ENCODE peak calls at places on chromosomes 5 and 9, in ten cellular contexts. F is tibial nerve, E is heart left ventricle, M is ovary, D is GM12878, O is adrenal gland, X is Peyer's patch, G is uterus, V is IMR-90, P is esophagus squamous epithelium. I is an unnamed sample. For H3K4me1, the result is how much of the 10 kb centered on the place peaks cover.

GRCh38 chr9:94799578-94800264 is 73.2 kb downstream of the AOPEP start:
- DNase-seq in F (no peak), E (no peak), M (no peak), D (no peak), O (no peak), X (no peak), G (no peak), V (peak), P (no peak), I (no peak)

GRCh38 chr5:60960591-60960990 is 15.6 kb downstream of the NDUFAF2 start:
- DNase-seq in F (no peak), E (no peak), M (no peak), D (no peak), O (no peak), X (no peak), G (no peak), V (peak), P (no peak), I (no peak)

GRCh38 chr9:127762111-127762676 is 16.3 kb downstream of the SH2D3C start:
- DNase-seq in F (no peak), E (peak), M (no peak), D (no peak), O (peak), X (no peak), G (peak), V (no peak), P (no peak), I (peak)

GRCh38 chr9:132901859-132902831 is 23.4 kb downstream of the SPACA9 start:
- DNase-seq in F (peak), E (peak), M (peak), D (peak), O (peak), X (peak), G (peak), V (peak), P (no peak), I (peak)

GRCh38 chr5:79686799-79687198 is 2.8 kb upstream of the CMYA5 start:
- DNase-seq in F (no peak), E (no peak), M (no peak), D (no peak), O (no peak), X (no peak), G (no peak), V (peak), P (no peak), I (no peak)

GRCh38 chr9:77375956-77376532 is 198.7 kb downstream of the VPS13A start:
- DNase-seq in F (no peak), E (no peak), M (no peak), D (no peak), O (no peak), X (no peak), G (no peak), V (peak), P (no peak), I (no peak)

GRCh38 chr5:141051526-141051876 is 327 bp downstream of the PCDHB1 start:
- DNase-seq in F (no peak), E (no peak), M (no peak), D (no peak), O (no peak), X (no peak), G (no peak), V (no peak), P (no peak), I (no peak)

GRCh38 chr5:26553079-26553478 is 485.3 kb downstream of the CDH9 start:
- DNase-seq in F (no peak), E (no peak), M (no peak), D (no peak), O (no peak), X (no peak), G (no peak), V (no peak), P (no peak), I (no peak)

GRCh38 chr9:110141118-110141797 is 66.7 kb downstream of the C9orf152 start:
- DNase-seq in F (peak), E (peak), M (peak), D (no peak), O (peak), X (no peak), G (peak), V (peak), P (no peak), I (no peak)

GRCh38 chr5:50476549-50476948 is 35.5 kb upstream of the EMB start:
- DNase-seq in F (no peak), E (no peak), M (no peak), D (no peak), O (no peak), X (no peak), G (no peak), V (no peak), P (no peak), I (no peak)

DNA sequence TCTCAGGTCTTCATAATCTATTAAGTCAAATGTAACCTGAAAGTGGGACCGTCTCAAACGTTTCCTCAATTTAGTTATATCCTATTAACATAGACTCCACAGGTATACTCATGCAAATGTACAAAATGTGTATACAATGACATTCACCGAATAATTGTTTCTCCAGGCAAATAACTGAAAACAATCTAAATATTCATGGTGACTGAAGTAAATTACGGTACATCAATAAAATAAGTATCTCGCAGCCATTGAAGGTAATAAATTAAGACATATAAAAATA is 482 bp downstream of the IARS1 start:
- DNase-seq in F (no peak), E (no peak), M (no peak), D (no peak), O (no peak), X (no peak), G (no peak), V (no peak), P (no peak), I (no peak)
- H3K4me1 ChIP-seq in F (under half), E (under half), M (under half), D (under half), O (under half), X (under half), G (under half), V (under half), P (under half), I (under half)

GRCh38 chr5:150066436-150066835 is 19.9 kb downstream of the CSF1R start:
- DNase-seq in F (no peak), E (no peak), M (no peak), D (no peak), O (no peak), X (peak), G (no peak), V (no peak), P (no peak), I (no peak)
- TF ChIP-seq POLR2A in F (no peak), E (no peak), M (no peak), D (no peak), O (no peak), X (no peak), G (no peak), V (no peak), P (no peak), I (no peak)

GRCh38 chr9:87494970-87495471 is 2.6 kb upstream of the DAPK1 start:
- DNase-seq in F (no peak), E (no peak), M (no peak), D (no peak), O (no peak), X (no peak), G (no peak), V (no peak), P (no peak), I (no peak)
- H3K4me1 ChIP-seq in F (under half), E (under half), M (under half), D (under half), O (under half), X (under half), G (under half), V (under half), P (under half), I (under half)

DNA sequence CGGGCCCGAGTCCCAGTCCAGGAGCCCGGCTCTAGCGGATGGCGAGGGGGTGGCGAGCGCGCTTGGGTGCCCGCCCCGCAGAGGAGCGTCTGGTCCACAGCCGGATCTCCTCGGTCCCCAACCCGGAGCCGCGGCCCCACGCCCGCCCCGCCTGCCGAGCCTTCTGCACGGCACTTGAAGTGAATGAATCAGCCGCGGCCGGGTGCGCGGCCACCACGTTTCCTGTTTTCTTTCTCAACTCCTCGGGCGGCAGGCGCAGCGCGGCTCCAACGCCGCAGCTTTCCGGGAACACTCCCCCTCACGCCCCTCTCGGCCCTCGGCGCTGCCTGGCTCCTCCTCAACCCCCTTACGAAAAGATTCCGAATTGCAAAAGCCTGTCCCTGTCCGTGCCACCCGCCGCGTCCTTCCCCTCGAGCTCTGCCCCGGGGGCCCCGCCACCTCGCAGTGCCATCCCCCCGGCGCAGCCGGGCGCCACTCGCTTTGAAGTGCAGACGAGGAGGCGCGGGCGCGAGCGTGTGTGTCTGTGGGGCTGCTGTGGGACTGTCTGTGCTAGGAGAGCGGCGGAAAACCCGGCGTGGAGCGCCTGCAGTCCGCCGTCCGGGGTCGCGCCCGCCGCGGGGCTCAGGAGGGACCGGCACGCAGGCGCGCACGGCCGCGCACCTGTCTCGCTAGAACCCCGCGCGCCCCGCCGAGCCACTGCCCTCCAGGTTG is 456.6 kb downstream of the RAB3C start:
- DNase-seq in F (peak), E (peak), M (peak), D (no peak), O (peak), X (peak), G (peak), V (peak), P (peak), I (peak)
- TF ChIP-seq POLR2A in F (peak), E (no peak), M (no peak), D (no peak), O (no peak), X (no peak), G (peak), V (peak), P (no peak), I (peak)

DNA sequence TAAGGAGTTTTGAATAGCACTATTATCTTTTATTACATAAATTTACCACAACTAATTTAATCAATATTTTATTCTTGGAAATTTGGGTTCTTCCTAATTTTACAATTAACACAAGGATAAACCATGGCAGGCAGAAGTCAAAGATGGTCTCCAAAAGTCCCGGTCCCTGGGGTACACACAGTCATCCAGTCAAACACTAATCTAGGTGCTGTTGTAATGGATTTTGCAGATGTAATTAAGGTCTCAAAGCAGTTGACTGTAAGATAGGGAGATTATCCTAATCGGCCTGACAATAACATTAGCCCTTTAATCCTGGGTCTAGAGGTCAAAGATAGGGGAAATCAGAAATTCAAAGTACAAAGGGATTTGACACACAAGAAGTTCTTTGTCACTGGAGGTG is 57.5 kb upstream of the HTR1A start:
- DNase-seq in F (no peak), E (no peak), M (no peak), D (no peak), O (no peak), X (no peak), G (no peak), V (no peak), P (no peak), I (no peak)
- H3K4me1 ChIP-seq in F (under half), E (under half), M (under half), D (under half), O (under half), X (under half), G (under half), V (under half), P (under half), I (under half)

GRCh38 chr9:5436441-5436840 is 1.3 kb downstream of the PLGRKT start:
- DNase-seq in F (no peak), E (no peak), M (no peak), D (no peak), O (no peak), X (no peak), G (no peak), V (no peak), P (no peak), I (no peak)

GRCh38 chr9:5440426-5440825 is 2.7 kb upstream of the PLGRKT start:
- DNase-seq in F (no peak), E (no peak), M (no peak), D (no peak), O (no peak), X (no peak), G (no peak), V (no peak), P (no peak), I (no peak)

GRCh38 chr9:5438301-5439162 is 807 bp upstream of the PLGRKT start:
- DNase-seq in F (no peak), E (no peak), M (no peak), D (peak), O (no peak), X (no peak), G (no peak), V (peak), P (no peak), I (peak)

GRCh38 chr9:5435912-5436311 is 1.8 kb downstream of the PLGRKT start:
- DNase-seq in F (no peak), E (no peak), M (no peak), D (no peak), O (no peak), X (no peak), G (no peak), V (no peak), P (no peak), I (no peak)

DNA sequence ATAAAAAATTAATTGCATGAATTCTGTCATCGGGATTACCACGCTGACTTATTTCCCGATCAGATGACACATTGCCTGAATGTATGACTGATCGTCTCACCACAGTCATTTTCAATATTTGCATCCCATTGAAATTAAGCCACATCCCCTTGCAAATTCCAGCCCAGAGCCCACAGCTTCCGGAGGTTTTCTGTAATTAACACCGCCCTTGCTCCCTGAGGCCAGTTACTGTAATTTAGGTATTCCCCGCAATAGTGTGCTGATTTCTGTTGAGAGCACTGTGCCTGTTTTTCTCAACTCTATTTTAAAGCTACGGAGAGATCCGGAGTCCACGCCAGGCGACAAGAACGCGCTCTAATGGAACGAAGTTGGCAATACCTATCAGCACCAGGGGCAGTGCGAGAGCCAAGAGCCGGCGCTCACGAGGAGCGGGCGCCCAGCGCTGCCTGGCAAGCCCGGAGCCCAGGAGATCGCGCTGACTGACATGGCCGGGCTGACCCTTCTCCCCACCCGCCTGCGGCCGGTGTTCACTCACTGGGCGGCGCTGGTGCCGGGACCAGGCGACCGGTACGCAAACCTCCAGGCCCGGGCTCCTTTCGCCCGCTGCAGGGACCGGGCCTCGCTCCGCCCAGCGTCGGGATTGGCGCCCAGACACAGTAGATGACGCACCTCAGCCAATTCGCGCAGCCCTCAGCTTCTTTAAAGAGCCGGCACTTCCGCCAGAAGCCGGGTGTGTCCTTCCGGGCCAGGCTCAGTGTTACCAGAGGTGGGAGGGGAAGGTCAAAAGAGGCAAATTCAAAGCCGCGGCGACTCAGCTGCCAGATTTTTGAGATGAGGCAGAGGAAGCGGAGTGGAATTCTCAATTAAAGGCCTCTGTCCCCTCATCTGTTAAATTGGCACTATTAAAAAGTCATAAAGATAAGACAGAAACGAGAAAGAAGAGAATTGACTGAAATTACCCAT is at the start of gene PLGRKT:
- DNase-seq in F (peak), E (peak), M (peak), D (peak), O (peak), X (peak), G (peak), V (peak), P (peak), I (peak)
- TF ChIP-seq POLR2A in F (peak), E (no peak), M (peak), D (peak), O (peak), X (peak), G (peak), V (peak), P (peak), I (peak)

I was measured in spleen.